ENCODE peak calls at places on chromosomes 13 and 19, in nine cellular contexts. J is activated CD4-positive, alpha-beta T cell treated with anti-CD3 and anti-CD28 coated beads, Interleukin-2, amount 10 ng/mL, durations not matched to agents 7 days and 5 days; V is left ventricle myocardium superior; W is AG04450; X is CD4-positive, alpha-beta memory T cell; U is stimulated activated CD4-positive, alpha-beta T cell treated with anti-CD3 and anti-CD28 coated beads, TNF-alpha, amount 100 ng/mL, for 1 hour; F is SW 1271; M is PC-9; A is EL. L is an unnamed sample.

GRCh38 chr19:39558623-39559117 is 18.7 kb upstream of the EID2 start:
- DNase-seq in J (peak), V (no peak), W (no peak), X (peak), U (no peak), F (no peak), M (no peak), A (no peak), L (no peak)

GRCh38 chr13:81568824-81569223 is 1227.9 kb upstream of the SPRY2 start:
- DNase-seq in J (no peak), V (no peak), W (no peak), X (no peak), U (no peak), F (no peak), M (no peak), A (no peak), L (no peak)

GRCh38 chr19:33387351-33388230 is 14.1 kb downstream of the CEBPG start:
- DNase-seq in J (no peak), V (peak), W (no peak), X (no peak), U (no peak), F (no peak), M (no peak), A (no peak), L (no peak)

GRCh38 chr13:57813641-57814040 is 182.1 kb downstream of the PCDH17 start:
- DNase-seq in J (no peak), V (no peak), W (no peak), X (no peak), U (no peak), F (no peak), M (no peak), A (no peak), L (no peak)

GRCh38 chr19:33241530-33242101 is 16.0 kb upstream of the SLC7A10 start:
- DNase-seq in J (no peak), V (peak), W (no peak), X (no peak), U (no peak), F (no peak), M (no peak), A (no peak), L (no peak)

GRCh38 chr19:16604615-16605014 is 23.4 kb downstream of the MED26 start:
- DNase-seq in J (no peak), V (peak), W (no peak), X (no peak), U (no peak), F (no peak), M (no peak), A (no peak), L (no peak)

GRCh38 chr19:6225232-6225635 is 54.5 kb downstream of the MLLT1 start:
- DNase-seq in J (no peak), V (no peak), W (no peak), X (no peak), U (no peak), F (no peak), M (no peak), A (no peak), L (no peak)

GRCh38 chr13:100773429-100773828 is 98.8 kb upstream of the TMTC4 start:
- DNase-seq in J (no peak), V (no peak), W (no peak), X (no peak), U (no peak), F (no peak), M (no peak), A (no peak), L (no peak)

GRCh38 chr13:45068036-45069001 is 52.0 kb upstream of the GTF2F2 start:
- DNase-seq in J (no peak), V (no peak), W (no peak), X (no peak), U (no peak), F (no peak), M (no peak), A (no peak), L (no peak)

GRCh38 chr13:98216135-98216565 is 39.1 kb upstream of the RNF113B start:
- DNase-seq in J (no peak), V (peak), W (peak), X (no peak), U (no peak), F (no peak), M (peak), A (peak), L (peak)

GRCh38 chr13:46071590-46072249 is 19.2 kb upstream of the ZC3H13 start:
- DNase-seq in J (no peak), V (no peak), W (no peak), X (no peak), U (no peak), F (no peak), M (no peak), A (no peak), L (no peak)

GRCh38 chr19:54160182-54160811 is 776 bp upstream of the LENG1 start:
- DNase-seq in J (peak), V (no peak), W (no peak), X (no peak), U (no peak), F (no peak), M (no peak), A (peak), L (no peak)

GRCh38 chr13:40536443-40537113 is 129.9 kb downstream of the FOXO1 start:
- DNase-seq in J (no peak), V (no peak), W (no peak), X (no peak), U (no peak), F (no peak), M (peak), A (no peak), L (no peak)

GRCh38 chr19:17747205-17748098 is 3.8 kb upstream of the FCHO1 start:
- DNase-seq in J (peak), V (peak), W (peak), X (peak), U (peak), F (peak), M (peak), A (peak), L (peak)

GRCh38 chr13:19927117-19927734 is 31.3 kb upstream of the ZMYM2 start:
- DNase-seq in J (no peak), V (no peak), W (no peak), X (peak), U (no peak), F (no peak), M (no peak), A (peak), L (peak)

GRCh38 chr19:42066075-42066754 is 3.8 kb downstream of the GRIK5 start:
- DNase-seq in J (peak), V (no peak), W (no peak), X (no peak), U (no peak), F (no peak), M (peak), A (peak), L (no peak)

GRCh38 chr13:113220141-113220598 is 10.8 kb downstream of the CUL4A start:
- DNase-seq in J (no peak), V (peak), W (no peak), X (no peak), U (no peak), F (no peak), M (no peak), A (no peak), L (no peak)

GRCh38 chr19:49110567-49110966 is 3.6 kb upstream of the LIN7B start:
- DNase-seq in J (no peak), V (no peak), W (no peak), X (no peak), U (no peak), F (no peak), M (no peak), A (no peak), L (no peak)

GRCh38 chr19:33683881-33684549 is 62.3 kb downstream of the CHST8 start:
- DNase-seq in J (peak), V (peak), W (peak), X (no peak), U (no peak), F (no peak), M (peak), A (peak), L (no peak)

L was measured in HCEC 1CT.